ENCODE peak calls at places on chromosome X, in ten cellular contexts. One of them, this sample, is unnamed.

GRCh38 chrX:45196701-45197100 is 4.0 kb downstream of the DIPK2B start:
- DNase-seq in A172: no peak
- DNase-seq in NCI-H774: no peak
- DNase-seq in ovary: no peak
- DNase-seq in NCI-H510A treated with DMSO at 0.1 percent for 48 hours: no peak
- DNase-seq in caudate nucleus: no peak
- DNase-seq in activated T-cell treated with anti-CD3 and anti-CD28 coated beads for 24 hours: no peak
- DNase-seq in vagina: no peak
- DNase-seq in NCI-H1105 treated with DMSO at 0.1 percent for 48 hours: no peak
- DNase-seq in nephron progenitor cell: no peak
- DNase-seq in this sample: no peak

GRCh38 chrX:148161661-148162060 is 180.5 kb downstream of the FMR1NB start:
- DNase-seq in caudate nucleus: no peak
- DNase-seq in vagina: no peak
- DNase-seq in NCI-H1105 treated with DMSO at 0.1 percent for 48 hours: no peak
- DNase-seq in A172: no peak
- DNase-seq in NCI-H774: no peak
- DNase-seq in activated T-cell treated with anti-CD3 and anti-CD28 coated beads for 24 hours: no peak
- DNase-seq in NCI-H510A treated with DMSO at 0.1 percent for 48 hours: no peak
- DNase-seq in ovary: no peak
- DNase-seq in nephron progenitor cell: no peak
- DNase-seq in this sample: no peak

GRCh38 chrX:150730719-150731118 is 37.5 kb downstream of the MTMR1 start:
- DNase-seq in caudate nucleus: no peak
- DNase-seq in ovary: no peak
- DNase-seq in NCI-H1105 treated with DMSO at 0.1 percent for 48 hours: no peak
- DNase-seq in NCI-H510A treated with DMSO at 0.1 percent for 48 hours: no peak
- DNase-seq in vagina: no peak
- DNase-seq in activated T-cell treated with anti-CD3 and anti-CD28 coated beads for 24 hours: no peak
- DNase-seq in A172: no peak
- DNase-seq in NCI-H774: no peak
- DNase-seq in nephron progenitor cell: no peak
- DNase-seq in this sample: no peak

GRCh38 chrX:45743081-45743533 is 542.4 kb upstream of the DIPK2B start:
- DNase-seq in caudate nucleus: no peak
- DNase-seq in NCI-H774: no peak
- DNase-seq in vagina: no peak
- DNase-seq in NCI-H510A treated with DMSO at 0.1 percent for 48 hours: no peak
- DNase-seq in nephron progenitor cell: no peak
- DNase-seq in A172: peak; percentile 81
- DNase-seq in ovary: no peak
- DNase-seq in NCI-H1105 treated with DMSO at 0.1 percent for 48 hours: no peak
- DNase-seq in activated T-cell treated with anti-CD3 and anti-CD28 coated beads for 24 hours: no peak
- DNase-seq in this sample: peak; percentile 2

GRCh38 chrX:41131766-41132165 is 46.5 kb downstream of the USP9X start:
- DNase-seq in activated T-cell treated with anti-CD3 and anti-CD28 coated beads for 24 hours: no peak
- DNase-seq in A172: no peak
- DNase-seq in ovary: no peak
- DNase-seq in NCI-H1105 treated with DMSO at 0.1 percent for 48 hours: no peak
- DNase-seq in vagina: no peak
- DNase-seq in NCI-H774: no peak
- DNase-seq in nephron progenitor cell: no peak
- DNase-seq in NCI-H510A treated with DMSO at 0.1 percent for 48 hours: no peak
- DNase-seq in caudate nucleus: no peak
- DNase-seq in this sample: no peak

GRCh38 chrX:153333821-153334653 is at the start of gene ZNF275:
- DNase-seq in activated T-cell treated with anti-CD3 and anti-CD28 coated beads for 24 hours: peak; percentile 72
- DNase-seq in caudate nucleus: peak; percentile 76
- DNase-seq in vagina: peak; percentile 86
- DNase-seq in A172: peak; percentile 65
- DNase-seq in NCI-H510A treated with DMSO at 0.1 percent for 48 hours: peak; percentile 29
- DNase-seq in NCI-H1105 treated with DMSO at 0.1 percent for 48 hours: peak; percentile 78
- DNase-seq in ovary: peak; percentile 79
- DNase-seq in nephron progenitor cell: peak; percentile 83
- DNase-seq in NCI-H774: peak; percentile 83
- DNase-seq in this sample: peak; percentile 91

GRCh38 chrX:41779058-41779564 is 55.1 kb downstream of the GPR82 start:
- DNase-seq in nephron progenitor cell: no peak
- DNase-seq in vagina: no peak
- DNase-seq in caudate nucleus: no peak
- DNase-seq in NCI-H774: peak; percentile 9
- DNase-seq in A172: peak; percentile 81
- DNase-seq in activated T-cell treated with anti-CD3 and anti-CD28 coated beads for 24 hours: no peak
- DNase-seq in NCI-H1105 treated with DMSO at 0.1 percent for 48 hours: peak; percentile 87
- DNase-seq in NCI-H510A treated with DMSO at 0.1 percent for 48 hours: peak; percentile 6
- DNase-seq in ovary: no peak
- DNase-seq in this sample: peak; percentile 77

GRCh38 chrX:53262918-53263394 is 18.4 kb downstream of the IQSEC2 start:
- DNase-seq in caudate nucleus: no peak
- DNase-seq in ovary: no peak
- DNase-seq in activated T-cell treated with anti-CD3 and anti-CD28 coated beads for 24 hours: no peak
- DNase-seq in vagina: no peak
- DNase-seq in NCI-H774: no peak
- DNase-seq in NCI-H510A treated with DMSO at 0.1 percent for 48 hours: no peak
- DNase-seq in nephron progenitor cell: no peak
- DNase-seq in NCI-H1105 treated with DMSO at 0.1 percent for 48 hours: no peak
- DNase-seq in A172: peak; percentile 86
- DNase-seq in this sample: peak; percentile 54

GRCh38 chrX:39453847-39454645 is 643.7 kb downstream of the BCOR start:
- DNase-seq in NCI-H1105 treated with DMSO at 0.1 percent for 48 hours: no peak
- DNase-seq in A172: no peak
- DNase-seq in vagina: no peak
- DNase-seq in NCI-H774: no peak
- DNase-seq in caudate nucleus: no peak
- DNase-seq in ovary: no peak
- DNase-seq in activated T-cell treated with anti-CD3 and anti-CD28 coated beads for 24 hours: no peak
- DNase-seq in nephron progenitor cell: no peak
- DNase-seq in NCI-H510A treated with DMSO at 0.1 percent for 48 hours: no peak
- DNase-seq in this sample: peak; percentile 50

GRCh38 chrX:102976793-102977495 is 39.9 kb downstream of the RAB40AL start:
- DNase-seq in nephron progenitor cell: no peak
- DNase-seq in vagina: no peak
- DNase-seq in caudate nucleus: no peak
- DNase-seq in ovary: no peak
- DNase-seq in NCI-H510A treated with DMSO at 0.1 percent for 48 hours: no peak
- DNase-seq in NCI-H774: no peak
- DNase-seq in A172: peak; percentile 17
- DNase-seq in activated T-cell treated with anti-CD3 and anti-CD28 coated beads for 24 hours: no peak
- DNase-seq in NCI-H1105 treated with DMSO at 0.1 percent for 48 hours: no peak
- DNase-seq in this sample: no peak

GRCh38 chrX:129077384-129077783 is 445.9 kb downstream of the SMARCA1 start:
- DNase-seq in vagina: no peak
- DNase-seq in activated T-cell treated with anti-CD3 and anti-CD28 coated beads for 24 hours: no peak
- DNase-seq in nephron progenitor cell: no peak
- DNase-seq in caudate nucleus: no peak
- DNase-seq in NCI-H1105 treated with DMSO at 0.1 percent for 48 hours: no peak
- DNase-seq in A172: no peak
- DNase-seq in NCI-H774: no peak
- DNase-seq in NCI-H510A treated with DMSO at 0.1 percent for 48 hours: no peak
- DNase-seq in ovary: no peak
- DNase-seq in this sample: no peak

GRCh38 chrX:125826080-125826479 is 340.0 kb downstream of the DCAF12L2 start:
- DNase-seq in nephron progenitor cell: no peak
- DNase-seq in activated T-cell treated with anti-CD3 and anti-CD28 coated beads for 24 hours: no peak
- DNase-seq in NCI-H774: no peak
- DNase-seq in NCI-H510A treated with DMSO at 0.1 percent for 48 hours: no peak
- DNase-seq in NCI-H1105 treated with DMSO at 0.1 percent for 48 hours: no peak
- DNase-seq in caudate nucleus: no peak
- DNase-seq in ovary: no peak
- DNase-seq in vagina: no peak
- DNase-seq in A172: no peak
- DNase-seq in this sample: no peak

GRCh38 chrX:110135618-110136017 is 132.7 kb downstream of the TMEM164 start:
- DNase-seq in A172: no peak
- DNase-seq in nephron progenitor cell: no peak
- DNase-seq in NCI-H1105 treated with DMSO at 0.1 percent for 48 hours: no peak
- DNase-seq in activated T-cell treated with anti-CD3 and anti-CD28 coated beads for 24 hours: no peak
- DNase-seq in vagina: no peak
- DNase-seq in caudate nucleus: no peak
- DNase-seq in ovary: no peak
- DNase-seq in NCI-H510A treated with DMSO at 0.1 percent for 48 hours: no peak
- DNase-seq in NCI-H774: no peak
- DNase-seq in this sample: no peak

GRCh38 chrX:45714864-45715263 is 514.2 kb upstream of the DIPK2B start:
- DNase-seq in nephron progenitor cell: no peak
- DNase-seq in vagina: no peak
- DNase-seq in NCI-H774: no peak
- DNase-seq in A172: peak; percentile 92
- DNase-seq in activated T-cell treated with anti-CD3 and anti-CD28 coated beads for 24 hours: no peak
- DNase-seq in ovary: no peak
- DNase-seq in NCI-H510A treated with DMSO at 0.1 percent for 48 hours: no peak
- DNase-seq in caudate nucleus: no peak
- DNase-seq in NCI-H1105 treated with DMSO at 0.1 percent for 48 hours: no peak
- DNase-seq in this sample: no peak

GRCh38 chrX:74291964-74292891 is 11.8 kb upstream of the ZCCHC13 start:
- DNase-seq in NCI-H774: peak; percentile 80
- DNase-seq in ovary: peak; percentile 78
- DNase-seq in nephron progenitor cell: peak; percentile 81
- DNase-seq in NCI-H510A treated with DMSO at 0.1 percent for 48 hours: peak; percentile 92
- DNase-seq in caudate nucleus: peak; percentile 85
- DNase-seq in NCI-H1105 treated with DMSO at 0.1 percent for 48 hours: peak; percentile 87
- DNase-seq in vagina: peak; percentile 94
- DNase-seq in A172: peak; percentile 80
- DNase-seq in activated T-cell treated with anti-CD3 and anti-CD28 coated beads for 24 hours: peak; percentile 68
- DNase-seq in this sample: peak; percentile 93

GRCh38 chrX:134512566-134512965 is 52.6 kb downstream of the HPRT1 start:
- DNase-seq in caudate nucleus: no peak
- DNase-seq in NCI-H1105 treated with DMSO at 0.1 percent for 48 hours: no peak
- DNase-seq in nephron progenitor cell: no peak
- DNase-seq in A172: peak; percentile 44
- DNase-seq in NCI-H774: no peak
- DNase-seq in NCI-H510A treated with DMSO at 0.1 percent for 48 hours: no peak
- DNase-seq in ovary: no peak
- DNase-seq in vagina: no peak
- DNase-seq in activated T-cell treated with anti-CD3 and anti-CD28 coated beads for 24 hours: no peak
- DNase-seq in this sample: peak; percentile 15

GRCh38 chrX:43643201-43643600 is 12.9 kb upstream of the MAOA start:
- DNase-seq in caudate nucleus: no peak
- DNase-seq in NCI-H510A treated with DMSO at 0.1 percent for 48 hours: no peak
- DNase-seq in activated T-cell treated with anti-CD3 and anti-CD28 coated beads for 24 hours: no peak
- DNase-seq in ovary: no peak
- DNase-seq in nephron progenitor cell: no peak
- DNase-seq in NCI-H774: no peak
- DNase-seq in vagina: no peak
- DNase-seq in NCI-H1105 treated with DMSO at 0.1 percent for 48 hours: no peak
- DNase-seq in A172: no peak
- DNase-seq in this sample: no peak

GRCh38 chrX:38151426-38151825 is 69.2 kb downstream of the SRPX start:
- DNase-seq in ovary: no peak
- DNase-seq in NCI-H510A treated with DMSO at 0.1 percent for 48 hours: no peak
- DNase-seq in NCI-H1105 treated with DMSO at 0.1 percent for 48 hours: no peak
- DNase-seq in activated T-cell treated with anti-CD3 and anti-CD28 coated beads for 24 hours: no peak
- DNase-seq in vagina: no peak
- DNase-seq in NCI-H774: no peak
- DNase-seq in A172: peak; percentile 16
- DNase-seq in nephron progenitor cell: no peak
- DNase-seq in caudate nucleus: no peak
- DNase-seq in this sample: peak; percentile 66

GRCh38 chrX:66384722-66385121 is 220.7 kb downstream of the HEPH start:
- DNase-seq in activated T-cell treated with anti-CD3 and anti-CD28 coated beads for 24 hours: no peak
- DNase-seq in vagina: no peak
- DNase-seq in A172: no peak
- DNase-seq in NCI-H510A treated with DMSO at 0.1 percent for 48 hours: no peak
- DNase-seq in NCI-H1105 treated with DMSO at 0.1 percent for 48 hours: no peak
- DNase-seq in ovary: no peak
- DNase-seq in nephron progenitor cell: no peak
- DNase-seq in NCI-H774: no peak
- DNase-seq in caudate nucleus: no peak
- DNase-seq in this sample: no peak

GRCh38 chrX:137031517-137032377 is 2.0 kb downstream of the GPR101 start:
- DNase-seq in vagina: no peak
- DNase-seq in ovary: no peak
- DNase-seq in NCI-H510A treated with DMSO at 0.1 percent for 48 hours: peak; percentile 9
- DNase-seq in activated T-cell treated with anti-CD3 and anti-CD28 coated beads for 24 hours: peak; percentile 19
- DNase-seq in NCI-H1105 treated with DMSO at 0.1 percent for 48 hours: peak; percentile 45
- DNase-seq in nephron progenitor cell: peak; percentile 51
- DNase-seq in NCI-H774: peak; percentile 18
- DNase-seq in A172: no peak
- DNase-seq in caudate nucleus: no peak
- DNase-seq in this sample: peak; percentile 75

GRCh38 chrX:50697691-50698090 is 116.3 kb downstream of the SHROOM4 start:
- DNase-seq in ovary: no peak
- DNase-seq in NCI-H774: no peak
- DNase-seq in vagina: no peak
- DNase-seq in NCI-H510A treated with DMSO at 0.1 percent for 48 hours: no peak
- DNase-seq in NCI-H1105 treated with DMSO at 0.1 percent for 48 hours: no peak
- DNase-seq in caudate nucleus: no peak
- DNase-seq in activated T-cell treated with anti-CD3 and anti-CD28 coated beads for 24 hours: no peak
- DNase-seq in nephron progenitor cell: no peak
- DNase-seq in A172: peak; percentile 2
- DNase-seq in this sample: no peak

GRCh38 chrX:70755850-70756249 is 152.7 kb downstream of the TEX11 start:
- DNase-seq in NCI-H510A treated with DMSO at 0.1 percent for 48 hours: no peak
- DNase-seq in caudate nucleus: no peak
- DNase-seq in NCI-H1105 treated with DMSO at 0.1 percent for 48 hours: no peak
- DNase-seq in A172: no peak
- DNase-seq in vagina: no peak
- DNase-seq in ovary: no peak
- DNase-seq in activated T-cell treated with anti-CD3 and anti-CD28 coated beads for 24 hours: peak; percentile 28
- DNase-seq in NCI-H774: no peak
- DNase-seq in nephron progenitor cell: no peak
- DNase-seq in this sample: peak; percentile 2

This sample was measured in NCI-H69.